ENCODE peak calls at places on chromosome 2, in seven cellular contexts. D, Q, A, Z, I, C and K are unnamed samples.

GRCh38 chr2:230512955-230513748 is 97.2 kb downstream of the SP100 start:
- DNase-seq in D (no peak), Q (no peak), A (no peak), Z (no peak), I (no peak), C (no peak), K (no peak)

GRCh38 chr2:26616864-26617135 is 24.4 kb downstream of the CIB4 start:
- DNase-seq in D (no peak), Q (no peak), A (no peak), Z (no peak), I (no peak), C (no peak), K (no peak)

GRCh38 chr2:42141687-42142475 is 27.3 kb upstream of the EML4 start:
- DNase-seq in D (no peak), Q (no peak), A (no peak), Z (peak), I (peak), C (peak), K (no peak)

GRCh38 chr2:96934831-96935545 is 51.4 kb downstream of the FAM178B start:
- DNase-seq in D (no peak), Q (no peak), A (no peak), Z (no peak), I (no peak), C (no peak), K (no peak)

GRCh38 chr2:152950125-152950524 is 231.7 kb downstream of the ARL6IP6 start:
- DNase-seq in D (no peak), Q (peak), A (no peak), Z (no peak), I (no peak), C (no peak), K (no peak)

GRCh38 chr2:198314559-198315153 is 510.3 kb downstream of the PLCL1 start:
- DNase-seq in D (no peak), Q (no peak), A (peak), Z (peak), I (peak), C (peak), K (peak)

GRCh38 chr2:66432801-66433694 is 1.9 kb upstream of the MEIS1 start:
- DNase-seq in D (no peak), Q (peak), A (peak), Z (peak), I (peak), C (peak), K (no peak)

GRCh38 chr2:240048237-240048636 is 5.1 kb downstream of the OR6B3 start:
- DNase-seq in D (no peak), Q (no peak), A (no peak), Z (no peak), I (no peak), C (no peak), K (no peak)

GRCh38 chr2:98518106-98518505 is 73.4 kb downstream of the INPP4A start:
- DNase-seq in D (peak), Q (peak), A (no peak), Z (no peak), I (no peak), C (no peak), K (peak)

GRCh38 chr2:183564726-183565125 is 440.5 kb downstream of the NUP35 start:
- DNase-seq in D (no peak), Q (no peak), A (no peak), Z (no peak), I (no peak), C (no peak), K (no peak)

GRCh38 chr2:126902859-126903258 is 4.2 kb downstream of the TEX51 start:
- DNase-seq in D (no peak), Q (no peak), A (no peak), Z (no peak), I (no peak), C (no peak), K (no peak)

GRCh38 chr2:81334046-81334445 is 1029.5 kb upstream of the LRRTM1 start:
- DNase-seq in D (no peak), Q (no peak), A (no peak), Z (no peak), I (no peak), C (no peak), K (no peak)

GRCh38 chr2:8215982-8216381 is 465.9 kb upstream of the ID2 start:
- DNase-seq in D (no peak), Q (no peak), A (no peak), Z (no peak), I (no peak), C (no peak), K (no peak)

GRCh38 chr2:8581048-8581561 is 100.8 kb upstream of the ID2 start:
- DNase-seq in D (no peak), Q (no peak), A (no peak), Z (no peak), I (no peak), C (no peak), K (no peak)

GRCh38 chr2:159083601-159084000 is 115.2 kb downstream of the TANC1 start:
- DNase-seq in D (no peak), Q (no peak), A (no peak), Z (peak), I (no peak), C (no peak), K (no peak)

GRCh38 chr2:176902454-176902853 is 310.1 kb upstream of the HNRNPA3 start:
- DNase-seq in D (no peak), Q (no peak), A (no peak), Z (no peak), I (no peak), C (no peak), K (no peak)

GRCh38 chr2:108403494-108403893 is 25.7 kb downstream of the SULT1C4 start:
- DNase-seq in D (no peak), Q (no peak), A (no peak), Z (peak), I (peak), C (no peak), K (no peak)

GRCh38 chr2:232292395-232293154 is 86.0 kb upstream of the ALPP start:
- DNase-seq in D (peak), Q (peak), A (no peak), Z (peak), I (peak), C (no peak), K (no peak)

GRCh38 chr2:127576433-127577207 is 41.1 kb downstream of the MYO7B start:
- DNase-seq in D (no peak), Q (no peak), A (no peak), Z (peak), I (peak), C (no peak), K (no peak)

GRCh38 chr2:104769096-104769495 is 84.8 kb upstream of the POU3F3 start:
- DNase-seq in D (no peak), Q (no peak), A (no peak), Z (no peak), I (no peak), C (no peak), K (no peak)

GRCh38 chr2:208375452-208376068 is 31.0 kb upstream of the PTH2R start:
- DNase-seq in D (no peak), Q (no peak), A (no peak), Z (no peak), I (no peak), C (no peak), K (no peak)

GRCh38 chr2:140128909-140129308 is 1348.7 kb upstream of the NXPH2 start:
- DNase-seq in D (no peak), Q (no peak), A (no peak), Z (no peak), I (no peak), C (no peak), K (no peak)

GRCh38 chr2:178193823-178194599 is at the start of gene OSBPL6:
- DNase-seq in D (peak), Q (peak), A (peak), Z (peak), I (peak), C (peak), K (peak)

GRCh38 chr2:241029599-241030332 is 31.3 kb downstream of the SNED1 start:
- DNase-seq in D (no peak), Q (no peak), A (no peak), Z (no peak), I (no peak), C (no peak), K (no peak)

GRCh38 chr2:142920579-142920978 is 43.1 kb downstream of the KYNU start:
- DNase-seq in D (no peak), Q (no peak), A (no peak), Z (peak), I (no peak), C (no peak), K (no peak)

GRCh38 chr2:136310797-136311558 is 193.0 kb upstream of the CXCR4 start:
- DNase-seq in D (no peak), Q (no peak), A (no peak), Z (no peak), I (no peak), C (no peak), K (no peak)

GRCh38 chr2:46376586-46377286 is 79.5 kb downstream of the EPAS1 start:
- DNase-seq in D (no peak), Q (no peak), A (no peak), Z (no peak), I (no peak), C (peak), K (no peak)

GRCh38 chr2:229899604-229900003 is 22.2 kb downstream of the TRIP12 start:
- DNase-seq in D (no peak), Q (no peak), A (no peak), Z (no peak), I (no peak), C (no peak), K (no peak)

GRCh38 chr2:95007061-95007609 is 18.4 kb upstream of the MAL start:
- DNase-seq in D (no peak), Q (no peak), A (no peak), Z (no peak), I (no peak), C (no peak), K (no peak)

GRCh38 chr2:98822301-98823164 is 91.6 kb upstream of the MGAT4A start:
- DNase-seq in D (peak), Q (peak), A (no peak), Z (no peak), I (peak), C (no peak), K (peak)

GRCh38 chr2:182946949-182947348 is 80.5 kb upstream of the FRZB start:
- DNase-seq in D (no peak), Q (no peak), A (no peak), Z (peak), I (no peak), C (no peak), K (no peak)